ENCODE peak calls at places on chromosomes 13 and 19, in six cellular contexts. U, Z, H, L, M and S are unnamed samples.

GRCh38 chr13:31434613-31435012 is 234.8 kb downstream of the B3GLCT start:
- DNase-seq in U (no peak), Z (no peak), H (no peak), L (no peak), M (no peak), S (no peak)

GRCh38 chr19:47608908-47609879 is at the start of gene BICRA:
- DNase-seq in U (peak; percentile 87), Z (no peak), H (peak; percentile 73), L (peak; percentile 89), M (peak; percentile 57), S (peak; percentile 90)

GRCh38 chr13:30196025-30196424 is 111.3 kb downstream of the KATNAL1 start:
- DNase-seq in U (no peak), Z (peak; percentile 8), H (peak; percentile 41), L (peak; percentile 20), M (no peak), S (no peak)

GRCh38 chr13:23377603-23378002 is 55.9 kb downstream of the SACS start:
- DNase-seq in U (no peak), Z (no peak), H (no peak), L (no peak), M (no peak), S (no peak)

GRCh38 chr19:38792250-38793111 is 3.5 kb downstream of the LGALS7B start:
- DNase-seq in U (peak; percentile 39), Z (no peak), H (no peak), L (peak; percentile 15), M (no peak), S (peak; percentile 26)

GRCh38 chr19:35459414-35460082 is 11.5 kb downstream of the FFAR2 start:
- DNase-seq in U (peak; percentile 70), Z (no peak), H (no peak), L (peak; percentile 81), M (peak; percentile 27), S (no peak)

GRCh38 chr13:75050419-75051066 is 431.4 kb downstream of the TBC1D4 start:
- DNase-seq in U (no peak), Z (no peak), H (peak; percentile 1), L (no peak), M (no peak), S (no peak)

GRCh38 chr19:28393574-28394336 is 819.2 kb downstream of the UQCRFS1 start:
- DNase-seq in U (no peak), Z (no peak), H (no peak), L (no peak), M (no peak), S (no peak)

GRCh38 chr13:110250258-110250891 is 56.6 kb downstream of the COL4A1 start:
- DNase-seq in U (no peak), Z (no peak), H (peak; percentile 77), L (peak; percentile 30), M (peak; percentile 54), S (no peak)

GRCh38 chr13:80363890-80364503 is 23.1 kb upstream of the SPRY2 start:
- DNase-seq in U (no peak), Z (no peak), H (peak; percentile 49), L (no peak), M (no peak), S (peak; percentile 30)

GRCh38 chr13:29733069-29733700 is 117.2 kb downstream of the UBL3 start:
- DNase-seq in U (no peak), Z (no peak), H (no peak), L (no peak), M (no peak), S (no peak)

GRCh38 chr19:58395220-58395978 is at the start of gene RNF225:
- DNase-seq in U (no peak), Z (no peak), H (no peak), L (peak; percentile 43), M (no peak), S (no peak)

GRCh38 chr19:34316741-34317241 is 48.2 kb upstream of the GPI start:
- DNase-seq in U (no peak), Z (peak; percentile 4), H (peak; percentile 66), L (no peak), M (no peak), S (no peak)

GRCh38 chr19:32178841-32179410 is 166.5 kb upstream of the ZNF507 start:
- DNase-seq in U (no peak), Z (no peak), H (no peak), L (no peak), M (no peak), S (no peak)

GRCh38 chr19:1417145-1417544 is 9.8 kb downstream of the DAZAP1 start:
- DNase-seq in U (no peak), Z (no peak), H (peak; percentile 64), L (no peak), M (no peak), S (no peak)

GRCh38 chr19:1810439-1811160 is 1.5 kb downstream of the ATP8B3 start:
- DNase-seq in U (no peak), Z (no peak), H (no peak), L (no peak), M (no peak), S (no peak)

GRCh38 chr19:21487969-21488368 is 17.4 kb upstream of the ZNF429 start:
- DNase-seq in U (no peak), Z (no peak), H (no peak), L (no peak), M (no peak), S (no peak)

GRCh38 chr19:1630811-1631210 is 21.6 kb downstream of the TCF3 start:
- DNase-seq in U (no peak), Z (no peak), H (no peak), L (no peak), M (no peak), S (no peak)

GRCh38 chr19:31211088-31211487 is 138.1 kb downstream of the TSHZ3 start:
- DNase-seq in U (no peak), Z (no peak), H (no peak), L (no peak), M (no peak), S (no peak)

DNA sequence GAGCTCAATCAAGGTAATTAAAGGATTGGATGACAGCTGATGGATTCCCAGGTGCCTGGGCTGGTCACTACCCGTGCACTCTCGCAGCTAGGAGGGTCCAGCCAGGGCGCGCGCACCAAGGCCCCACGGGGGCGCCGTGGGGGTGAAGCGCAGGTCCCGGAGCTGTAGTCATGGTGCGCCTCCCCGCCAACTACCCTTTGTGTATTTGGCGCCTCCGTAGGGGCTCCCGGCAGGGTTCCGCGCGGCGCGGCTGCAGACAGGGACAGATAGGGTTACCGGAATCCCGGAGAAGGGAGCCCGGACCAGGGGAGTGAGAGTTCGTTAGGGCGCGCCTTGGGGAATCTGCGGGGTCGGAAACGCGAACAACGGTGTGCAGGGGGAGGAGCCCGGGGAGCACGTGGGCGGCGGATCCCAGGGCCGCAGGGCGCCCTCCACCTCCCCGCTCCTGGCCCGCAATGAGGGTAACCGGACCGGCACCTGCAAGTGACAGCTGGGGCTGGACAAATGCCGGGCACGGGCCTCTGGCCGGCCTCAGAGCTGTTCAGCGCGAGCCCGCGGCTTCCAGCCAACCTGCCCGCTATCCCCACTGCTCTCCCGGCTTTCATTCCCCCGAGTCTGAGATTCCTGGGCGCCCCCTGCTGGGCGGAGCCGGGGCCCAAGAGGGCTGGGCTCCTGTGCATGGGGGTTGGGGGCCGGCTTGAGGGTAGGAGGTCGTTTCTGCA is 3.4 kb upstream of the PRAM1 start:
- DNase-seq in U (peak; percentile 83), Z (no peak), H (peak; percentile 49), L (peak; percentile 86), M (peak; percentile 81), S (peak; percentile 63)
- TF ChIP-seq POLR2A in U (no peak), Z (peak; percentile 46), H (no peak), L (no peak), M (no peak), S (no peak)

GRCh38 chr19:17720487-17720839 is 1.2 kb downstream of the MAP1S start:
- DNase-seq in U (no peak), Z (no peak), H (no peak), L (no peak), M (no peak), S (no peak)

GRCh38 chr19:17719730-17720486 is 628 bp downstream of the MAP1S start:
- DNase-seq in U (peak; percentile 73), Z (no peak), H (no peak), L (peak; percentile 73), M (no peak), S (peak; percentile 35)

GRCh38 chr19:17718467-17718987 is 753 bp upstream of the MAP1S start:
- DNase-seq in U (no peak), Z (no peak), H (no peak), L (no peak), M (no peak), S (no peak)

GRCh38 chr19:17721821-17722220 is 2.5 kb downstream of the MAP1S start:
- DNase-seq in U (no peak), Z (no peak), H (peak; percentile 13), L (peak; percentile 59), M (no peak), S (no peak)

DNA sequence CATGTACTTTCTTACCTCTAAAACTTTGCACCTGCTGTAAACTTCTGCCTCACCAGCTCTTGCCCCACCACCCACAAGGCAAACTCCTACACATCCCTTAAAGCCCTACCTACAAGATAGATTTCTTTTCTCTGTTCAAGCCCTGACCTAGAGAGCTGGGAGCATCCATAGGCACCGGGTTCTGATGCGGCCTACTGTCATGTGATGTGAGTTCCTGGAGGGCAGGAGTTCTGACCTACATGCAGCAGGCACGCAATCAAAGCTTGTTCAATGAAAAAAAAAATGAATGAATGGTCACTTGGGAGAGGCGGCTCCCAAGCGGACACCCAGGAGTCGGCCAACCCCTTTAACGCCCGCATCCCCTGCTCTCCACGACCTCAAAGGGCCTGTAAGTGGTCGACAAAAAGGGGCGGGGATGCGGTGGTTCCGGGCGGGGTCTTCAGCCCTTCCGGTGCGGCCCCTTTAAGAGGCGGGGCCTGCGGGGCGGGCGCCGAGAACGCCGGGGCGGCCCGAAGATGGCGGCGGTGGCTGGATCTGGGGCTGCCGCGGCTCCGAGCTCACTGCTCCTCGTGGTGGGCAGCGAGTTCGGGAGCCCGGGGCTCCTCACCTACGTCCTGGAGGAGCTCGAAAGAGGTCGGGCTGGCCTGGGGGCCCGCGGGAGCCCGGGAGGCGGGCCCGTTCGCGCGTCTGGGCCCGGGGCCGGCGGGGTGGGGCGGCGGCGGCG is at the start of gene MAP1S:
- DNase-seq in U (peak; percentile 60), Z (no peak), H (peak; percentile 25), L (peak; percentile 31), M (no peak), S (peak; percentile 59)
- TF ChIP-seq POLR2A in U (peak; percentile 12), Z (peak; percentile 68), H (peak; percentile 82), L (peak; percentile 49), M (no peak), S (peak; percentile 33)

DNA sequence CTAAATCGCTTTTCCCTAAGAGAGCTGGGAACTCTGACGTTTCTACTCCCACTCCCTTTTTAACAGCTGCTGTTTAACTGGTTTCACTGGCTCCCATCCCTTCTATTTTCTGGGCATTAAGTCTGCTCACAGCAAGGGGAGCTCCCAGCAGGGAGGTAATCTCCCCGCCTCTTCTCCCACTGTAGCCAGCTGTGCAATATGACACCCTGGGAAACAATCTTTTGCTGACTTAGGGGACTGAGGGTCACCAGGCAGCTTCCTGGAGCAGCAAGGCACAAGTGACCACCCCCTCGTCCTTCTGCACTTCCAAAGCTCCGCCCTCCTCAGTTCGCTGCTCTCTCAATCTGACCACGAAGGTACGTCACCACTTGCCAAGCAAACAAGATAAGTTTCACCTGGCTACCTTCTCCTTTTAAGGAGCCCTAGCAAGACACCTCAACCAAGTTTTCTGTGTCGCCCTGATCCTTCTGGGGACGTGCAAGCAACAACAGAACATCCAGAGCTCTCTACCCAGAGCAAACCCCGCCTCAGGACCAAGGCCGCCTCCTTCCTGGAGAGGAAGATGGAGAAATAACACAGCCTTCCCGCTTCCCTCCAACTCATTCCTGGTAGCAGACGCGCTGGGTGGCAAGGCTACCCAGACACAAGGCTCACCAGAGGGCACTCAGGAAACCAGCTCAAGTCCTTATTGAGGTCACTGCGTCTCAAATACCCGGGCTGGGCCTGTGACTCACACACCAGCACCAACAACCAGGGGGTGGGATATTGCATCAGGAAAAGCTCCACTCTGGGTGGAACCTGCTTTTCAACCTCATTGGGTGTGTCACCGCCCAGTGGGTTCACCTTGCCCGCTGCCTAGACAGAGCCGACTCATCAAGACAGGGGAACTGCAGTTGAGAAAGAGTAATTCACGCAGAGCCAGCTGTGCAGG is 92.4 kb downstream of the STK24 start:
- DNase-seq in U (peak; percentile 85), Z (peak; percentile 97), H (peak; percentile 95), L (peak; percentile 96), M (peak; percentile 50), S (peak; percentile 86)
- TF ChIP-seq POLR2A in U (no peak), Z (no peak), H (peak; percentile 47), L (peak; percentile 26), M (no peak), S (no peak)

GRCh38 chr19:8601796-8602195 is 8.7 kb downstream of the ADAMTS10 start:
- DNase-seq in U (no peak), Z (no peak), H (no peak), L (no peak), M (no peak), S (no peak)
- TF ChIP-seq POLR2A in U (no peak), Z (no peak), H (no peak), L (no peak), M (no peak), S (no peak)